ENCODE peak calls at places on chromosome 13, in four cellular contexts. V is fibroblast of lung, Y is tibial artery, K is left lung. R is an unnamed sample.

GRCh38 chr13:113935523-113935922 is 38.4 kb downstream of the C13orf46 start:
- DNase-seq in K (no peak), Y (peak; percentile 51), V (no peak), R (no peak)

GRCh38 chr13:91554101-91554500 is 155.7 kb downstream of the GPC5 start:
- DNase-seq in Y (no peak), K (no peak), V (no peak), R (no peak)

GRCh38 chr13:104584481-104584880 is 1518.3 kb upstream of the SLC10A2 start:
- DNase-seq in V (peak; percentile 75), Y (no peak), K (no peak), R (no peak)

GRCh38 chr13:46569471-46569870 is 16.5 kb downstream of the LRCH1 start:
- DNase-seq in Y (no peak), K (no peak), V (no peak), R (no peak)

GRCh38 chr13:49669735-49670309 is 21.5 kb downstream of the EBPL start:
- DNase-seq in V (peak; percentile 63), Y (no peak), K (no peak), R (peak; percentile 33)

GRCh38 chr13:42466123-42466522 is 107.8 kb upstream of the TNFSF11 start:
- DNase-seq in K (no peak), V (no peak), Y (no peak), R (no peak)

GRCh38 chr13:29369060-29369743 is 226.3 kb downstream of the SLC7A1 start:
- DNase-seq in V (peak; percentile 23), Y (no peak), K (no peak), R (no peak)

GRCh38 chr13:104043184-104043583 is 977.0 kb upstream of the SLC10A2 start:
- DNase-seq in V (peak; percentile 17), Y (no peak), K (no peak), R (no peak)

GRCh38 chr13:44271031-44271433 is 102.6 kb upstream of the SERP2 start:
- DNase-seq in V (peak; percentile 61), Y (no peak), K (no peak), R (no peak)

GRCh38 chr13:97015661-97016350 is 21.5 kb upstream of the OXGR1 start:
- DNase-seq in K (no peak), Y (no peak), V (peak; percentile 61), R (no peak)

DNA sequence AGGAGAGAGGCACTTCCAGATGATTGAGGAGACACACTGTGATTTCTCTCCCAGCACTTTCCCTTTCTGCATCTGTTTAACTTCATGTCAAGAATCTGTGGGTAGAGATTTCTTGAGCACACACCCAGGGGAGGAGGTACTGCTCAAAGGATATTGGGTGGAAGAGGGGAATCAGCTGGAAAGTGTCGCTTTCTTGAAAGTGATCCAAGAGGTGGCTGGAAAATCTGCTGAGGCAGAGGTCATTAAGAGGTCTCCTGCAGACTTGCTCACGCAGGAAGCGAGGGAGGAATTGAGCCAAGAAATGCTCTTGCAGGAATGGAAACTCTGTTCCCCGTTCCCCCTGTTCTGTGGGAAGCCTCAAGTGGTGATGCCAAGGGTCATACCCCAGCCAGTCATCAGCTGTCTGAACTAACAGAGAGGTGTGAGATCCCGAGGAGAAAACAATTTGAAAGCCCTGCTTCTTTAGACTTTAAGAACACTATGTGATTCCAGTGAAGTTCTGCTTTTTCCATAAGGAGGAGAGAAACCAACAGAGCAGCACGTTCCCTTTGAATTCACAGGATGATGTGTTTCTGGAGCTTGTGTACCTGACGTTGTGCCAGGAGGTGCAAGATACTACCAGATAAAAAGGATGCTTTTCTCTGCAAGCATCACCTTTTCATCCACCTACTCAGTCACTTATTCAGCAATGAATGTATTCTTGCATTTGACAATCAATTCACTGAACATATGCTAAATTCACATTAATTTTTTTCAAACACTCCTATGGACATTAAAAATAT is 163.4 kb upstream of the GPR12 start:
- DNase-seq in K (no peak), V (peak; percentile 70), Y (no peak), R (no peak)
- H3K27me3 ChIP-seq in K (no peaks in the 10 kb centered on the region), V (peaks cover 5% of the 10 kb centered on the region), Y (peaks cover 34% of the 10 kb centered on the region), R (no peaks in the 10 kb centered on the region)

GRCh38 chr13:98598043-98598442 is 21.1 kb upstream of the STK24 start:
- DNase-seq in V (no peak), K (no peak), Y (no peak), R (no peak)
- H3K4me1 ChIP-seq in V (no peaks in the 10 kb centered on the region), K (peaks cover 6% of the 10 kb centered on the region), Y (no peaks in the 10 kb centered on the region), R (no peaks in the 10 kb centered on the region)

GRCh38 chr13:111886217-111886945 is 180.6 kb upstream of the SOX1 start:
- DNase-seq in Y (no peak), K (no peak), V (no peak), R (no peak)
- H3K27me3 ChIP-seq in Y (no peaks in the 10 kb centered on the region), K (peaks cover 16% of the 10 kb centered on the region), V (no peaks in the 10 kb centered on the region), R (peaks cover 9% of the 10 kb centered on the region)

DNA sequence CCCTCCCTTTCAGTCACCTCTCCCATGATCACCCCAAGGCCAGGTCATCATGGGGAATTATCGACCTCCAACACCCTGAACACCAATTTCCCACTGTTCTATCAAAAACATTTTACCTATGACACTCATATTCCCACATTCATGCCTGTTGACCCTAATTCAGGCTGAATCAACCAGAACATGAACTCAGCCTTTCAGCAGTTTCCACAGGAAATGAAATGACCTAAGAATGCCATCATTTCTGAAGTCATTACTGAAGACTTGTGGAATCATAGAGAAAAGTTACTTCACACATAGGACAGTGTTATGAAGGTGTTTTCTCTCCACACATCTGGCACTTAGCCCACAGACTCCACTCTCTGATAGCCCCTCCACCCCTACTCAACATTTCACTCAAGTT is 29.9 kb upstream of the FAM124A start:
- DNase-seq in K (no peak), Y (no peak), V (no peak), R (no peak)
- H3K4me1 ChIP-seq in K (no peaks in the 10 kb centered on the region), Y (no peaks in the 10 kb centered on the region), V (no peaks in the 10 kb centered on the region), R (no peaks in the 10 kb centered on the region)

GRCh38 chr13:78600317-78600899 is 2.9 kb downstream of the POU4F1 start:
- DNase-seq in V (no peak), Y (no peak), K (no peak), R (no peak)

GRCh38 chr13:78601124-78601885 is 2.0 kb downstream of the POU4F1 start:
- DNase-seq in K (no peak), V (peak; percentile 14), Y (no peak), R (no peak)

GRCh38 chr13:78603240-78603947 is at the start of gene POU4F1:
- DNase-seq in K (no peak), V (peak; percentile 11), Y (no peak), R (peak; percentile 59)

GRCh38 chr13:78602561-78603239 is 652 bp downstream of the POU4F1 start:
- DNase-seq in K (no peak), V (no peak), Y (no peak), R (no peak)

DNA sequence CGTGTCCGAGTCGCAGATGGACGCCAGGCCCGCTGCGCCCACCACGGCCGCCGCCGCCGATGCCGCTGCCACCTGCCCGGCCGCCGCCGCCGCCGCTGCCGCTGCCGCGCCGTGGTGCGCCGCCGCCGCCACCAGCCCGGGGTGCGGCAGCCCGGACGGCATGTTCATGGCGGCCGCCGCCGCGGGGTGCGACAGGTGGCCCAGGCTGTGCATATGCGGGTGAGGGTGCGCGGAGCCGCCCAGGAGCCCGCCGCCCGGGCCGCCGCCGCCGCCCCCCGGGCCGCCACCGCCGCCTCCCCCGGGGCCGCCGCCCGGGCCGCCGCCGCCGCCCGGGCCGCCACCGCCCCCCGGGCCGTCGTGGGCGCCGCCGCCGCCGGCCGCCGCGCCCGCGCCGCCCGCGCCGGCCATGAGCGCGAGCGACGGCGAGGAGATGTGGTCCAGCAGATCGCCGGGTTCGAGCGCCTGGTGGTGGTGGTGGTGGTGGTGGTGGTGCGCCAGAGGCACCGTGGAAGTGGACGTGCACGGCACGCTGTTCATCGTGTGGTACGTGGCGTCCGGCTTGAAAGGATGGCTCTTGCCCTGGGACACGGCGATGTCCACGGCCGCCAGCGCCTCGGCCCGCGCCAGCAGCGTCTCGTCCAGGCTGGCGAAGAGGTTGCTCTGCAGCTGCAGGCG is 1.3 kb downstream of the POU4F1 start:
- DNase-seq in V (no peak), K (no peak), Y (no peak), R (no peak)
- H3K27me3 ChIP-seq in V (peaks cover 89% of the 10 kb centered on the region), K (peaks cover 97% of the 10 kb centered on the region), Y (peaks cover 96% of the 10 kb centered on the region), R (peaks cover 45% of the 10 kb centered on the region)

DNA sequence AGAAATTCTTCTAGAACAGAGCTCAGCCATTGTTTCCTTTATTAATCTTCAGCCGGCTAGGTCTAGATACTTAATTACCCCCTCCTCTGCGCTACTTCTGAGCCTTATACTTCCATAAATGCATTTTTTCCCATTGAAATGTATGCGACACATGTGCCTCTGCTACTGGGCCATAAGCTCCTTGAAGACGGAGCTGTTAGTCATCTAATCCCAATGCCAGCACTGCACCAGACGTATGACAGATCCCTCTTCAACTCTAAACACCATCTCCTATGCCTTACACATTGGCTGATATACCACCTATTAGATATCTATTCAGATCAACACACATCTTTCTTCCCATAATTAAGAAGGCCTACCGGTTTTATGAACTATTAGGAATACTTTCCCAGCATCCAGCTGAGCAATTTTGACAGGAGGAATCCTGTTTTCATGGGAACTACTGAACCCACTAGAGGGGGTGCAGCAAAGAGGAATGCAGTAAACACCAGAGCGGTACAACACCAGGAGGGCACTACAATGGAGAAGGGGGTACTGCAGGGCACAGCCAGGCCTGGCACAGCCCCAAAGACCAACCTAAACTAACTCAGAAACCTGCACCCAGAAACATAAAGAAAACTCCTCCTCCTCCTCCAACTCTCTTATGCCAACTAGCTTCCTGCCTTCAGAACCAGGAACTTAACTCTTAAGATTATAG is 18.8 kb downstream of the STK24 start:
- DNase-seq in Y (peak; percentile 35), K (no peak), V (peak; percentile 74), R (no peak)
- H3K4me1 ChIP-seq in Y (peaks cover 73% of the 10 kb centered on the region), K (peaks cover 65% of the 10 kb centered on the region), V (peaks cover 6% of the 10 kb centered on the region), R (peaks cover 42% of the 10 kb centered on the region)

DNA sequence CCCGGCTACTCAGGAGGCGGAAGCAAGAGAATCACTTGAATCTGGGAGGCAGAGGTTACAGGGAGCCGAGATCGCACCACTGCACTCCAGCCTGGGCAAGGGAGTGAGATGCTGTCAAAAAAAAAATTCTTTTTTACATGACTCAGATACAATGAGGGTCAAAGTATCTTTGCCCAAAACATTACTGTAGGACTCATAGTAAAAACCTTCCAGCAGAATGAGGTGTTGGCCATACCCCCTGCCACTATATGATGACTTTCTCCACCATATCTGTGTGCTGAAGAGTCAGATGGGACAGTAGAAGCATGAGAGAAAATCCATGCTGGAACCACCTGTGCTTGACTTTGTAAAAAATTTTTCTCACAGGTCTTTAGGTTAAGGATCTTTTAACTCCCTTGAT is 86.7 kb downstream of the COL4A2 start:
- DNase-seq in Y (no peak), K (no peak), V (peak; percentile 37), R (no peak)
- H3K27me3 ChIP-seq in Y (no peaks in the 10 kb centered on the region), K (peaks cover 7% of the 10 kb centered on the region), V (no peaks in the 10 kb centered on the region), R (no peaks in the 10 kb centered on the region)

GRCh38 chr13:108326318-108326717 is 56.8 kb downstream of the TNFSF13B start:
- DNase-seq in V (no peak), Y (no peak), K (no peak), R (no peak)

GRCh38 chr13:108325863-108326262 is 56.3 kb downstream of the TNFSF13B start:
- DNase-seq in K (no peak), Y (no peak), V (no peak), R (no peak)

GRCh38 chr13:108322206-108322824 is 52.8 kb downstream of the TNFSF13B start:
- DNase-seq in K (no peak), V (peak; percentile 33), Y (no peak), R (no peak)
- H3K4me1 ChIP-seq in K (peaks cover 30% of the 10 kb centered on the region), V (no peaks in the 10 kb centered on the region), Y (no peaks in the 10 kb centered on the region), R (no peaks in the 10 kb centered on the region)

R was measured in psoas muscle.